ENCODE peak calls at places on chromosomes 13 and 19, in nine cellular contexts. One of them, this sample, is unnamed.

GRCh38 chr13:27971236-27971645 is 2.1 kb upstream of the CDX2 start:
- DNase-seq in fibroblast of pulmonary artery: no peak
- DNase-seq in colonic mucosa: peak
- DNase-seq in progenitor cell of endocrine pancreas: no peak
- DNase-seq in cardiac fibroblast: no peak
- DNase-seq in left lung: no peak
- DNase-seq in GM20000: no peak
- DNase-seq in A549: no peak
- DNase-seq in IMR-90: no peak
- DNase-seq in this sample: no peak

GRCh38 chr19:17680235-17680722 is 7.9 kb downstream of the UNC13A start:
- DNase-seq in fibroblast of pulmonary artery: peak
- DNase-seq in colonic mucosa: peak
- DNase-seq in progenitor cell of endocrine pancreas: no peak
- DNase-seq in cardiac fibroblast: peak
- DNase-seq in left lung: peak
- DNase-seq in GM20000: peak
- DNase-seq in A549: peak
- DNase-seq in IMR-90: peak
- DNase-seq in this sample: peak

GRCh38 chr13:47945738-47946137 is 55.3 kb downstream of the SUCLA2 start:
- DNase-seq in fibroblast of pulmonary artery: peak
- DNase-seq in colonic mucosa: no peak
- DNase-seq in progenitor cell of endocrine pancreas: no peak
- DNase-seq in cardiac fibroblast: peak
- DNase-seq in left lung: no peak
- DNase-seq in GM20000: no peak
- DNase-seq in A549: peak
- DNase-seq in IMR-90: peak
- DNase-seq in this sample: no peak

GRCh38 chr19:5113101-5113557 is 144.2 kb downstream of the KDM4B start:
- DNase-seq in fibroblast of pulmonary artery: peak
- DNase-seq in colonic mucosa: no peak
- DNase-seq in progenitor cell of endocrine pancreas: no peak
- DNase-seq in cardiac fibroblast: no peak
- DNase-seq in left lung: no peak
- DNase-seq in GM20000: no peak
- DNase-seq in A549: no peak
- DNase-seq in IMR-90: peak
- DNase-seq in this sample: no peak

GRCh38 chr19:33393286-33394005 is 19.9 kb downstream of the CEBPG start:
- DNase-seq in fibroblast of pulmonary artery: no peak
- DNase-seq in colonic mucosa: no peak
- DNase-seq in progenitor cell of endocrine pancreas: no peak
- DNase-seq in cardiac fibroblast: no peak
- DNase-seq in left lung: peak
- DNase-seq in GM20000: no peak
- DNase-seq in A549: no peak
- DNase-seq in IMR-90: no peak
- DNase-seq in this sample: no peak

GRCh38 chr13:84118845-84119409 is 236.7 kb upstream of the SLITRK1 start:
- DNase-seq in fibroblast of pulmonary artery: peak
- DNase-seq in colonic mucosa: no peak
- DNase-seq in progenitor cell of endocrine pancreas: no peak
- DNase-seq in cardiac fibroblast: no peak
- DNase-seq in left lung: no peak
- DNase-seq in GM20000: no peak
- DNase-seq in A549: no peak
- DNase-seq in IMR-90: no peak
- DNase-seq in this sample: no peak

GRCh38 chr13:98800078-98800477 is 47.6 kb upstream of the SLC15A1 start:
- DNase-seq in fibroblast of pulmonary artery: no peak
- DNase-seq in colonic mucosa: no peak
- DNase-seq in progenitor cell of endocrine pancreas: no peak
- DNase-seq in cardiac fibroblast: no peak
- DNase-seq in left lung: no peak
- DNase-seq in GM20000: no peak
- DNase-seq in A549: no peak
- DNase-seq in IMR-90: no peak
- DNase-seq in this sample: no peak

GRCh38 chr19:53394522-53394973 is 401 bp upstream of the ZNF765 start:
- DNase-seq in fibroblast of pulmonary artery: no peak
- DNase-seq in colonic mucosa: no peak
- DNase-seq in progenitor cell of endocrine pancreas: peak
- DNase-seq in cardiac fibroblast: no peak
- DNase-seq in left lung: peak
- DNase-seq in GM20000: no peak
- DNase-seq in A549: no peak
- DNase-seq in IMR-90: peak
- DNase-seq in this sample: no peak

GRCh38 chr13:50762969-50763568 is 80.4 kb downstream of the DLEU7 start:
- DNase-seq in fibroblast of pulmonary artery: no peak
- DNase-seq in colonic mucosa: no peak
- DNase-seq in progenitor cell of endocrine pancreas: no peak
- DNase-seq in cardiac fibroblast: no peak
- DNase-seq in left lung: no peak
- DNase-seq in GM20000: no peak
- DNase-seq in A549: no peak
- DNase-seq in IMR-90: no peak
- DNase-seq in this sample: no peak

GRCh38 chr19:38739440-38740251 is 4.6 kb downstream of the CAPN12 start:
- DNase-seq in fibroblast of pulmonary artery: no peak
- DNase-seq in colonic mucosa: no peak
- DNase-seq in progenitor cell of endocrine pancreas: no peak
- DNase-seq in cardiac fibroblast: no peak
- DNase-seq in left lung: peak
- DNase-seq in GM20000: no peak
- DNase-seq in A549: peak
- DNase-seq in IMR-90: no peak
- DNase-seq in this sample: no peak

GRCh38 chr13:113923376-113924063 is 50.4 kb downstream of the C13orf46 start:
- DNase-seq in fibroblast of pulmonary artery: no peak
- DNase-seq in colonic mucosa: no peak
- DNase-seq in progenitor cell of endocrine pancreas: no peak
- DNase-seq in cardiac fibroblast: no peak
- DNase-seq in left lung: no peak
- DNase-seq in GM20000: no peak
- DNase-seq in A549: no peak
- DNase-seq in IMR-90: no peak
- DNase-seq in this sample: no peak

GRCh38 chr13:32894589-32895001 is 121.6 kb upstream of the KL start:
- DNase-seq in fibroblast of pulmonary artery: peak
- DNase-seq in colonic mucosa: no peak
- DNase-seq in progenitor cell of endocrine pancreas: no peak
- DNase-seq in cardiac fibroblast: peak
- DNase-seq in left lung: no peak
- DNase-seq in GM20000: no peak
- DNase-seq in A549: no peak
- DNase-seq in IMR-90: peak
- DNase-seq in this sample: no peak

GRCh38 chr13:50810998-50811397 is 32.5 kb downstream of the DLEU7 start:
- DNase-seq in fibroblast of pulmonary artery: no peak
- DNase-seq in colonic mucosa: no peak
- DNase-seq in progenitor cell of endocrine pancreas: no peak
- DNase-seq in cardiac fibroblast: no peak
- DNase-seq in left lung: no peak
- DNase-seq in GM20000: peak
- DNase-seq in A549: no peak
- DNase-seq in IMR-90: no peak
- DNase-seq in this sample: no peak

GRCh38 chr19:38676023-38676877 is 28.8 kb downstream of the ACTN4 start:
- DNase-seq in fibroblast of pulmonary artery: peak
- DNase-seq in colonic mucosa: no peak
- DNase-seq in progenitor cell of endocrine pancreas: no peak
- DNase-seq in cardiac fibroblast: peak
- DNase-seq in left lung: no peak
- DNase-seq in GM20000: no peak
- DNase-seq in A549: no peak
- DNase-seq in IMR-90: peak
- DNase-seq in this sample: no peak

GRCh38 chr19:44890366-44891015 is 563 bp upstream of the TOMM40 start:
- DNase-seq in fibroblast of pulmonary artery: peak
- DNase-seq in colonic mucosa: peak
- DNase-seq in progenitor cell of endocrine pancreas: peak
- DNase-seq in cardiac fibroblast: peak
- DNase-seq in left lung: peak
- DNase-seq in GM20000: peak
- DNase-seq in A549: peak
- DNase-seq in IMR-90: peak
- DNase-seq in this sample: peak

DNA sequence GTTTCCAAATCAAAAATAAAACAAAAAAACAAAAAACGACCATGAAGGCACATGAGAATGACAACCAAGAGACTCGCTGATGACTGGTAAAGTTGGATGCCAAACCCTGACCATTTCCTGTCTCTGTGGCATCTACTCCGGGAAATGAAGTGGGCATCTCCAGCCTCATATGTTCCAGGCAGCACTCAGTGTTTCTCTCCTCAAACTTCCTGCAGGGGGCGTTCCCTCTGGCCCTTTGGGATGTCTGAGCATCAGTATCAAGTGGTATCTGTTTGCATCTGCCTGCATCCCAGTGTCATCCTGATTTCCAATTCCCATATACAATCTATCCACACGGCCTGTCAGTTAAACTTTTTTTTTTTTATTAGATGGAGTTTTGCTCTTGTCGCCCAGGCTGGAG is 9.8 kb upstream of the SIGLEC12 start:
- DNase-seq in fibroblast of pulmonary artery: no peak
- DNase-seq in colonic mucosa: no peak
- DNase-seq in progenitor cell of endocrine pancreas: no peak
- DNase-seq in cardiac fibroblast: peak
- DNase-seq in left lung: no peak
- DNase-seq in GM20000: peak
- DNase-seq in A549: peak
- DNase-seq in IMR-90: no peak
- DNase-seq in this sample: no peak
- TF ChIP-seq CTCF in fibroblast of pulmonary artery: peak
- TF ChIP-seq CTCF in colonic mucosa: no peak
- TF ChIP-seq CTCF in progenitor cell of endocrine pancreas: peak
- TF ChIP-seq CTCF in cardiac fibroblast: peak
- TF ChIP-seq CTCF in left lung: no peak
- TF ChIP-seq CTCF in GM20000: no peak
- TF ChIP-seq CTCF in A549: no peak
- TF ChIP-seq CTCF in IMR-90: no peak
- TF ChIP-seq CTCF in this sample: peak

DNA sequence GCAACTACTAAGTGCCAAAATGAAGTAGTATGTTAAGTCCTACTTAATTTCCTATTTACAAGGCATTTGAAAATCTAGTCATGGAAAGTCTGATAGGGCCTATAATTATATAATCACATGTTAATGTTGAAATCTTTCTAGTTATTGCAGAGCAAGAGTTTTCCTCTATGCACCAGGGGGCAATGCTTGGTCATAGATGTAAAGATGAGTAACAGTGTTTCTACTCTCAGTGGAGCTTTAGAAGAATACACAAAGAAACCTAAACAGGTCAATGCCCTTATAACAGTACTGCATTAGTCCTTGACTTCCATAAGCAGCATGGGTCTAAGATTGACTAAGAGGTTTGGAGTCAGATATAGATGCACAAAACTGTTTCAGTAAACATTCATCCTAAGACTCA is 218.7 kb downstream of the KCTD12 start:
- DNase-seq in fibroblast of pulmonary artery: peak
- DNase-seq in colonic mucosa: peak
- DNase-seq in progenitor cell of endocrine pancreas: no peak
- DNase-seq in cardiac fibroblast: peak
- DNase-seq in left lung: no peak
- DNase-seq in GM20000: no peak
- DNase-seq in A549: peak
- DNase-seq in IMR-90: peak
- DNase-seq in this sample: no peak
- TF ChIP-seq CTCF in fibroblast of pulmonary artery: peak
- TF ChIP-seq CTCF in colonic mucosa: no peak
- TF ChIP-seq CTCF in progenitor cell of endocrine pancreas: no peak
- TF ChIP-seq CTCF in cardiac fibroblast: peak
- TF ChIP-seq CTCF in left lung: no peak
- TF ChIP-seq CTCF in GM20000: no peak
- TF ChIP-seq CTCF in A549: no peak
- TF ChIP-seq CTCF in IMR-90: peak
- TF ChIP-seq CTCF in this sample: peak

GRCh38 chr19:51691122-51692064 is 1.7 kb upstream of the SPACA6 start:
- DNase-seq in fibroblast of pulmonary artery: peak
- DNase-seq in colonic mucosa: no peak
- DNase-seq in progenitor cell of endocrine pancreas: no peak
- DNase-seq in cardiac fibroblast: peak
- DNase-seq in left lung: no peak
- DNase-seq in GM20000: peak
- DNase-seq in A549: peak
- DNase-seq in IMR-90: peak
- DNase-seq in this sample: peak

GRCh38 chr19:51687791-51688664 is 5.1 kb upstream of the SPACA6 start:
- DNase-seq in fibroblast of pulmonary artery: peak
- DNase-seq in colonic mucosa: peak
- DNase-seq in progenitor cell of endocrine pancreas: no peak
- DNase-seq in cardiac fibroblast: peak
- DNase-seq in left lung: peak
- DNase-seq in GM20000: no peak
- DNase-seq in A549: peak
- DNase-seq in IMR-90: peak
- DNase-seq in this sample: peak

GRCh38 chr19:51689751-51690358 is 3.3 kb upstream of the SPACA6 start:
- DNase-seq in fibroblast of pulmonary artery: peak
- DNase-seq in colonic mucosa: peak
- DNase-seq in progenitor cell of endocrine pancreas: peak
- DNase-seq in cardiac fibroblast: peak
- DNase-seq in left lung: peak
- DNase-seq in GM20000: peak
- DNase-seq in A549: peak
- DNase-seq in IMR-90: no peak
- DNase-seq in this sample: peak

GRCh38 chr19:51690359-51691121 is 2.6 kb upstream of the SPACA6 start:
- DNase-seq in fibroblast of pulmonary artery: peak
- DNase-seq in colonic mucosa: peak
- DNase-seq in progenitor cell of endocrine pancreas: peak
- DNase-seq in cardiac fibroblast: peak
- DNase-seq in left lung: peak
- DNase-seq in GM20000: peak
- DNase-seq in A549: peak
- DNase-seq in IMR-90: peak
- DNase-seq in this sample: peak

GRCh38 chr19:51688665-51689571 is 4.2 kb upstream of the SPACA6 start:
- DNase-seq in fibroblast of pulmonary artery: peak
- DNase-seq in colonic mucosa: peak
- DNase-seq in progenitor cell of endocrine pancreas: peak
- DNase-seq in cardiac fibroblast: peak
- DNase-seq in left lung: peak
- DNase-seq in GM20000: peak
- DNase-seq in A549: peak
- DNase-seq in IMR-90: peak
- DNase-seq in this sample: peak
- TF ChIP-seq CTCF in fibroblast of pulmonary artery: no peak
- TF ChIP-seq CTCF in colonic mucosa: no peak
- TF ChIP-seq CTCF in progenitor cell of endocrine pancreas: no peak
- TF ChIP-seq CTCF in cardiac fibroblast: no peak
- TF ChIP-seq CTCF in left lung: no peak
- TF ChIP-seq CTCF in GM20000: no peak
- TF ChIP-seq CTCF in A549: no peak
- TF ChIP-seq CTCF in IMR-90: no peak
- TF ChIP-seq CTCF in this sample: no peak

DNA sequence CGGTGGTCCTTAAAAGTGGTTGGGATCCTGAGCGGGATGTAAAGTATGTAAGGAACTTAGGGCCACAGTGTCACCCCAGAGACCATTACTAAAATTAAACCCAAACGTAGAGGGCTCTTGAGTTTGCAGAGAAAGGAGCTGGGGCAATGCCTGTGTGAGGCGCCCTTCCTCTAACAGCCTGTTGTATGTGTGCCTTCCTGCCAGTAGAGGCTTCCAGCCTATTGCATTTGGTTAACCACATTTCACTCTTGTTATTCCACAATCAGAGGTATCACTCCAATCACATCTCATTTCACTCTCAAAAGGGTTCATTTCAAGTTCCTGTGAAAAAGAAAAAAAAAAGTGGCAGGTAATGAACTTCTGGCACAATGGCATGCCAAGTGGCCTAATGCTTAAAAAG is 29.4 kb downstream of the DIAPH3 start:
- DNase-seq in fibroblast of pulmonary artery: peak
- DNase-seq in colonic mucosa: no peak
- DNase-seq in progenitor cell of endocrine pancreas: no peak
- DNase-seq in cardiac fibroblast: peak
- DNase-seq in left lung: no peak
- DNase-seq in GM20000: no peak
- DNase-seq in A549: peak
- DNase-seq in IMR-90: no peak
- DNase-seq in this sample: no peak
- TF ChIP-seq CTCF in fibroblast of pulmonary artery: peak
- TF ChIP-seq CTCF in colonic mucosa: no peak
- TF ChIP-seq CTCF in progenitor cell of endocrine pancreas: no peak
- TF ChIP-seq CTCF in cardiac fibroblast: peak
- TF ChIP-seq CTCF in left lung: no peak
- TF ChIP-seq CTCF in GM20000: no peak
- TF ChIP-seq CTCF in A549: no peak
- TF ChIP-seq CTCF in IMR-90: peak
- TF ChIP-seq CTCF in this sample: peak